ENCODE peak calls at places on chromosomes 2 and 18, in ten cellular contexts. One of them, this sample, is unnamed.
A peak's percentile ranks its signal among the peaks of the same experiment; 100 is the strongest.

GRCh38 chr2:149145314-149146295 is 107.1 kb downstream of the LYPD6B start:
- DNase-seq in HFF-Myc: no peak
- DNase-seq in CD8-positive, alpha-beta T cell: no peak
- DNase-seq in LNCaP clone FGC: no peak
- DNase-seq in left ventricle myocardium inferior: no peak
- DNase-seq in cardiac fibroblast: no peak
- DNase-seq in cardiac muscle cell: no peak
- DNase-seq in lower lobe of right lung: no peak
- DNase-seq in astrocyte of the spinal cord: no peak
- DNase-seq in pancreas: no peak
- DNase-seq in this sample: no peak

GRCh38 chr18:67318651-67319050 is 197.9 kb downstream of the DSEL start:
- DNase-seq in HFF-Myc: no peak
- DNase-seq in CD8-positive, alpha-beta T cell: no peak
- DNase-seq in LNCaP clone FGC: no peak
- DNase-seq in left ventricle myocardium inferior: no peak
- DNase-seq in cardiac fibroblast: peak; percentile 7
- DNase-seq in cardiac muscle cell: no peak
- DNase-seq in lower lobe of right lung: no peak
- DNase-seq in astrocyte of the spinal cord: peak; percentile 61
- DNase-seq in pancreas: no peak
- DNase-seq in this sample: no peak

GRCh38 chr2:222238072-222238471 is 60.7 kb downstream of the PAX3 start:
- DNase-seq in HFF-Myc: no peak
- DNase-seq in CD8-positive, alpha-beta T cell: no peak
- DNase-seq in LNCaP clone FGC: no peak
- DNase-seq in left ventricle myocardium inferior: no peak
- DNase-seq in cardiac fibroblast: no peak
- DNase-seq in cardiac muscle cell: no peak
- DNase-seq in lower lobe of right lung: no peak
- DNase-seq in astrocyte of the spinal cord: no peak
- DNase-seq in pancreas: no peak
- DNase-seq in this sample: no peak

GRCh38 chr18:79471048-79471447 is 75.3 kb downstream of the NFATC1 start:
- DNase-seq in HFF-Myc: no peak
- DNase-seq in CD8-positive, alpha-beta T cell: no peak
- DNase-seq in LNCaP clone FGC: peak; percentile 52
- DNase-seq in left ventricle myocardium inferior: no peak
- DNase-seq in cardiac fibroblast: no peak
- DNase-seq in cardiac muscle cell: no peak
- DNase-seq in lower lobe of right lung: no peak
- DNase-seq in astrocyte of the spinal cord: no peak
- DNase-seq in pancreas: no peak
- DNase-seq in this sample: no peak

GRCh38 chr2:175363719-175364118 is 182.2 kb upstream of the ATP5MC3 start:
- DNase-seq in HFF-Myc: no peak
- DNase-seq in CD8-positive, alpha-beta T cell: no peak
- DNase-seq in LNCaP clone FGC: peak; percentile 58
- DNase-seq in left ventricle myocardium inferior: no peak
- DNase-seq in cardiac fibroblast: no peak
- DNase-seq in cardiac muscle cell: no peak
- DNase-seq in lower lobe of right lung: no peak
- DNase-seq in astrocyte of the spinal cord: no peak
- DNase-seq in pancreas: no peak
- DNase-seq in this sample: no peak

GRCh38 chr2:164847966-164848365 is 6.3 kb upstream of the COBLL1 start:
- DNase-seq in HFF-Myc: peak; percentile 83
- DNase-seq in CD8-positive, alpha-beta T cell: no peak
- DNase-seq in LNCaP clone FGC: no peak
- DNase-seq in left ventricle myocardium inferior: no peak
- DNase-seq in cardiac fibroblast: no peak
- DNase-seq in cardiac muscle cell: no peak
- DNase-seq in lower lobe of right lung: no peak
- DNase-seq in astrocyte of the spinal cord: no peak
- DNase-seq in pancreas: no peak
- DNase-seq in this sample: no peak

GRCh38 chr2:112048887-112049286 is 6.2 kb upstream of the TMEM87B start:
- DNase-seq in HFF-Myc: peak; percentile 41
- DNase-seq in CD8-positive, alpha-beta T cell: no peak
- DNase-seq in LNCaP clone FGC: no peak
- DNase-seq in left ventricle myocardium inferior: no peak
- DNase-seq in cardiac fibroblast: peak; percentile 83
- DNase-seq in cardiac muscle cell: peak; percentile 78
- DNase-seq in lower lobe of right lung: no peak
- DNase-seq in astrocyte of the spinal cord: peak; percentile 78
- DNase-seq in pancreas: no peak
- DNase-seq in this sample: no peak

GRCh38 chr2:20671036-20671735 is 4.2 kb downstream of the GDF7 start:
- DNase-seq in HFF-Myc: no peak
- DNase-seq in CD8-positive, alpha-beta T cell: no peak
- DNase-seq in LNCaP clone FGC: no peak
- DNase-seq in left ventricle myocardium inferior: no peak
- DNase-seq in cardiac fibroblast: no peak
- DNase-seq in cardiac muscle cell: no peak
- DNase-seq in lower lobe of right lung: no peak
- DNase-seq in astrocyte of the spinal cord: no peak
- DNase-seq in pancreas: no peak
- DNase-seq in this sample: no peak

GRCh38 chr2:32715391-32715841 is 87.6 kb downstream of the TTC27 start:
- DNase-seq in HFF-Myc: no peak
- DNase-seq in CD8-positive, alpha-beta T cell: no peak
- DNase-seq in LNCaP clone FGC: no peak
- DNase-seq in left ventricle myocardium inferior: no peak
- DNase-seq in cardiac fibroblast: no peak
- DNase-seq in cardiac muscle cell: no peak
- DNase-seq in lower lobe of right lung: no peak
- DNase-seq in astrocyte of the spinal cord: peak; percentile 32
- DNase-seq in pancreas: no peak
- DNase-seq in this sample: no peak

GRCh38 chr2:196252408-196253114 is 81.2 kb upstream of the STK17B start:
- DNase-seq in HFF-Myc: no peak
- DNase-seq in CD8-positive, alpha-beta T cell: no peak
- DNase-seq in LNCaP clone FGC: no peak
- DNase-seq in left ventricle myocardium inferior: no peak
- DNase-seq in cardiac fibroblast: no peak
- DNase-seq in cardiac muscle cell: no peak
- DNase-seq in lower lobe of right lung: no peak
- DNase-seq in astrocyte of the spinal cord: no peak
- DNase-seq in pancreas: no peak
- DNase-seq in this sample: no peak

GRCh38 chr18:6484659-6485058 is 69.9 kb upstream of the L3MBTL4 start:
- DNase-seq in HFF-Myc: no peak
- DNase-seq in CD8-positive, alpha-beta T cell: no peak
- DNase-seq in LNCaP clone FGC: no peak
- DNase-seq in left ventricle myocardium inferior: no peak
- DNase-seq in cardiac fibroblast: no peak
- DNase-seq in cardiac muscle cell: no peak
- DNase-seq in lower lobe of right lung: no peak
- DNase-seq in astrocyte of the spinal cord: no peak
- DNase-seq in pancreas: no peak
- DNase-seq in this sample: no peak

GRCh38 chr2:15939556-15939853 is 845 bp upstream of the MYCN start:
- DNase-seq in HFF-Myc: no peak
- DNase-seq in CD8-positive, alpha-beta T cell: no peak
- DNase-seq in LNCaP clone FGC: no peak
- DNase-seq in left ventricle myocardium inferior: peak; percentile 66
- DNase-seq in cardiac fibroblast: no peak
- DNase-seq in cardiac muscle cell: no peak
- DNase-seq in lower lobe of right lung: peak; percentile 70
- DNase-seq in astrocyte of the spinal cord: no peak
- DNase-seq in pancreas: peak; percentile 38
- DNase-seq in this sample: no peak

GRCh38 chr18:48751727-48752468 is 198.9 kb downstream of the SMAD7 start:
- DNase-seq in HFF-Myc: no peak
- DNase-seq in CD8-positive, alpha-beta T cell: no peak
- DNase-seq in LNCaP clone FGC: no peak
- DNase-seq in left ventricle myocardium inferior: no peak
- DNase-seq in cardiac fibroblast: peak; percentile 47
- DNase-seq in cardiac muscle cell: peak; percentile 46
- DNase-seq in lower lobe of right lung: no peak
- DNase-seq in astrocyte of the spinal cord: no peak
- DNase-seq in pancreas: no peak
- DNase-seq in this sample: no peak
- TF ChIP-seq CTCF in HFF-Myc: no peak
- TF ChIP-seq CTCF in CD8-positive, alpha-beta T cell: no peak
- TF ChIP-seq CTCF in LNCaP clone FGC: no peak
- TF ChIP-seq CTCF in left ventricle myocardium inferior: no peak
- TF ChIP-seq CTCF in cardiac fibroblast: no peak
- TF ChIP-seq CTCF in cardiac muscle cell: no peak
- TF ChIP-seq CTCF in lower lobe of right lung: no peak
- TF ChIP-seq CTCF in astrocyte of the spinal cord: no peak
- TF ChIP-seq CTCF in pancreas: no peak
- TF ChIP-seq CTCF in this sample: no peak

GRCh38 chr18:57733861-57734260 is 69.3 kb downstream of the ATP8B1 start:
- DNase-seq in HFF-Myc: no peak
- DNase-seq in CD8-positive, alpha-beta T cell: no peak
- DNase-seq in LNCaP clone FGC: no peak
- DNase-seq in left ventricle myocardium inferior: no peak
- DNase-seq in cardiac fibroblast: no peak
- DNase-seq in cardiac muscle cell: no peak
- DNase-seq in lower lobe of right lung: no peak
- DNase-seq in astrocyte of the spinal cord: no peak
- DNase-seq in pancreas: no peak
- DNase-seq in this sample: no peak
- TF ChIP-seq CTCF in HFF-Myc: no peak
- TF ChIP-seq CTCF in CD8-positive, alpha-beta T cell: no peak
- TF ChIP-seq CTCF in LNCaP clone FGC: no peak
- TF ChIP-seq CTCF in left ventricle myocardium inferior: no peak
- TF ChIP-seq CTCF in cardiac fibroblast: no peak
- TF ChIP-seq CTCF in cardiac muscle cell: no peak
- TF ChIP-seq CTCF in lower lobe of right lung: no peak
- TF ChIP-seq CTCF in astrocyte of the spinal cord: no peak
- TF ChIP-seq CTCF in pancreas: no peak
- TF ChIP-seq CTCF in this sample: no peak

DNA sequence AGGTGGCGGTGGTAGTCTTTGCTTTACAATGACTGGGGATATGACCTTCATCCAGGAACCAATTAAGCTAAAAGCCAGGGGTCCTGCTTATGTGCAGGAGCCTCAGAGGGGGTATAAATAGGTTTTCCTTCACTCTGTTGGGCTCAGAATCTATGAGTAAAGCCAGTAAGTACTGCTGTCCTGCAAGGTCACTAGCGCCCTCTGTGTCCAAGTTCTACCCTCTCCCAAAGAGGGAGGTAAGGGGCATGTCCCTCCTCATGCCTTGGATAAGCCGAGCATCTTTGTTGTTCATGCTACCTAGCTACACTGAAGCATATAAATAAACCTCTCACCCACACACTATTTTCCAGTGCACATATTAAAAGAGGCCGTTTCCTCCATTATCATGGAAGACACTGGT is 79.4 kb downstream of the SPRED2 start:
- DNase-seq in HFF-Myc: no peak
- DNase-seq in CD8-positive, alpha-beta T cell: no peak
- DNase-seq in LNCaP clone FGC: no peak
- DNase-seq in left ventricle myocardium inferior: no peak
- DNase-seq in cardiac fibroblast: no peak
- DNase-seq in cardiac muscle cell: no peak
- DNase-seq in lower lobe of right lung: no peak
- DNase-seq in astrocyte of the spinal cord: no peak
- DNase-seq in pancreas: no peak
- DNase-seq in this sample: no peak
- TF ChIP-seq CTCF in HFF-Myc: no peak
- TF ChIP-seq CTCF in CD8-positive, alpha-beta T cell: no peak
- TF ChIP-seq CTCF in LNCaP clone FGC: no peak
- TF ChIP-seq CTCF in left ventricle myocardium inferior: no peak
- TF ChIP-seq CTCF in cardiac fibroblast: no peak
- TF ChIP-seq CTCF in cardiac muscle cell: no peak
- TF ChIP-seq CTCF in lower lobe of right lung: no peak
- TF ChIP-seq CTCF in astrocyte of the spinal cord: peak; percentile 3
- TF ChIP-seq CTCF in pancreas: no peak
- TF ChIP-seq CTCF in this sample: no peak

GRCh38 chr2:48207201-48207641 is 300.9 kb upstream of the FBXO11 start:
- DNase-seq in HFF-Myc: no peak
- DNase-seq in CD8-positive, alpha-beta T cell: no peak
- DNase-seq in LNCaP clone FGC: no peak
- DNase-seq in left ventricle myocardium inferior: no peak
- DNase-seq in cardiac fibroblast: no peak
- DNase-seq in cardiac muscle cell: no peak
- DNase-seq in lower lobe of right lung: no peak
- DNase-seq in astrocyte of the spinal cord: no peak
- DNase-seq in pancreas: no peak
- DNase-seq in this sample: no peak

GRCh38 chr2:48203668-48204067 is 297.4 kb upstream of the FBXO11 start:
- DNase-seq in HFF-Myc: no peak
- DNase-seq in CD8-positive, alpha-beta T cell: no peak
- DNase-seq in LNCaP clone FGC: no peak
- DNase-seq in left ventricle myocardium inferior: no peak
- DNase-seq in cardiac fibroblast: no peak
- DNase-seq in cardiac muscle cell: no peak
- DNase-seq in lower lobe of right lung: no peak
- DNase-seq in astrocyte of the spinal cord: no peak
- DNase-seq in pancreas: no peak
- DNase-seq in this sample: no peak

GRCh38 chr2:48204750-48205136 is 298.4 kb upstream of the FBXO11 start:
- DNase-seq in HFF-Myc: no peak
- DNase-seq in CD8-positive, alpha-beta T cell: no peak
- DNase-seq in LNCaP clone FGC: no peak
- DNase-seq in left ventricle myocardium inferior: no peak
- DNase-seq in cardiac fibroblast: no peak
- DNase-seq in cardiac muscle cell: no peak
- DNase-seq in lower lobe of right lung: no peak
- DNase-seq in astrocyte of the spinal cord: no peak
- DNase-seq in pancreas: no peak
- DNase-seq in this sample: no peak

GRCh38 chr2:48202863-48203642 is 296.8 kb upstream of the FBXO11 start:
- DNase-seq in HFF-Myc: no peak
- DNase-seq in CD8-positive, alpha-beta T cell: no peak
- DNase-seq in LNCaP clone FGC: no peak
- DNase-seq in left ventricle myocardium inferior: no peak
- DNase-seq in cardiac fibroblast: no peak
- DNase-seq in cardiac muscle cell: no peak
- DNase-seq in lower lobe of right lung: no peak
- DNase-seq in astrocyte of the spinal cord: no peak
- DNase-seq in pancreas: no peak
- DNase-seq in this sample: no peak

GRCh38 chr2:48205137-48205798 is 299.0 kb upstream of the FBXO11 start:
- DNase-seq in HFF-Myc: no peak
- DNase-seq in CD8-positive, alpha-beta T cell: no peak
- DNase-seq in LNCaP clone FGC: no peak
- DNase-seq in left ventricle myocardium inferior: no peak
- DNase-seq in cardiac fibroblast: peak; percentile 33
- DNase-seq in cardiac muscle cell: peak; percentile 40
- DNase-seq in lower lobe of right lung: no peak
- DNase-seq in astrocyte of the spinal cord: peak; percentile 18
- DNase-seq in pancreas: no peak
- DNase-seq in this sample: no peak
- TF ChIP-seq CTCF in HFF-Myc: no peak
- TF ChIP-seq CTCF in CD8-positive, alpha-beta T cell: no peak
- TF ChIP-seq CTCF in LNCaP clone FGC: no peak
- TF ChIP-seq CTCF in left ventricle myocardium inferior: no peak
- TF ChIP-seq CTCF in cardiac fibroblast: peak; percentile 30
- TF ChIP-seq CTCF in cardiac muscle cell: peak; percentile 32
- TF ChIP-seq CTCF in lower lobe of right lung: no peak
- TF ChIP-seq CTCF in astrocyte of the spinal cord: peak; percentile 37
- TF ChIP-seq CTCF in pancreas: no peak
- TF ChIP-seq CTCF in this sample: no peak